ENCODE peak calls at places on chromosomes 13 and 19, in ten cellular contexts. One of them, this sample, is unnamed.

GRCh38 chr13:73870970-73871935 is 263.0 kb downstream of the KLF12 start:
- DNase-seq in tibial artery: no peak
- DNase-seq in foreskin fibroblast: peak
- DNase-seq in NCI-H1092: no peak
- DNase-seq in AG08396: peak
- DNase-seq in AG20443: peak
- DNase-seq in activated CD8-positive, alpha-beta memory T cell treated with anti-CD3 and anti-CD28 coated beads for 4 hours: no peak
- DNase-seq in CD4-positive, alpha-beta T cell: no peak
- DNase-seq in RPMI8226: no peak
- DNase-seq in Calu3: no peak
- DNase-seq in this sample: peak

GRCh38 chr13:101523732-101524131 is 71.3 kb downstream of the ITGBL1 start:
- DNase-seq in tibial artery: peak
- DNase-seq in foreskin fibroblast: peak
- DNase-seq in NCI-H1092: peak
- DNase-seq in AG08396: peak
- DNase-seq in AG20443: peak
- DNase-seq in activated CD8-positive, alpha-beta memory T cell treated with anti-CD3 and anti-CD28 coated beads for 4 hours: no peak
- DNase-seq in CD4-positive, alpha-beta T cell: no peak
- DNase-seq in RPMI8226: no peak
- DNase-seq in Calu3: no peak
- DNase-seq in this sample: peak

GRCh38 chr13:93298741-93299140 is 72.1 kb downstream of the GPC6 start:
- DNase-seq in tibial artery: no peak
- DNase-seq in foreskin fibroblast: peak
- DNase-seq in NCI-H1092: no peak
- DNase-seq in AG08396: no peak
- DNase-seq in AG20443: peak
- DNase-seq in activated CD8-positive, alpha-beta memory T cell treated with anti-CD3 and anti-CD28 coated beads for 4 hours: no peak
- DNase-seq in CD4-positive, alpha-beta T cell: no peak
- DNase-seq in RPMI8226: no peak
- DNase-seq in Calu3: no peak
- DNase-seq in this sample: no peak

GRCh38 chr13:35157143-35157755 is 215.2 kb downstream of the NBEA start:
- DNase-seq in tibial artery: no peak
- DNase-seq in foreskin fibroblast: peak
- DNase-seq in NCI-H1092: no peak
- DNase-seq in AG08396: peak
- DNase-seq in AG20443: peak
- DNase-seq in activated CD8-positive, alpha-beta memory T cell treated with anti-CD3 and anti-CD28 coated beads for 4 hours: no peak
- DNase-seq in CD4-positive, alpha-beta T cell: no peak
- DNase-seq in RPMI8226: peak
- DNase-seq in Calu3: peak
- DNase-seq in this sample: peak

GRCh38 chr19:49056101-49056901 is 1.2 kb downstream of the CGB7 start:
- DNase-seq in tibial artery: peak
- DNase-seq in foreskin fibroblast: no peak
- DNase-seq in NCI-H1092: no peak
- DNase-seq in AG08396: peak
- DNase-seq in AG20443: peak
- DNase-seq in activated CD8-positive, alpha-beta memory T cell treated with anti-CD3 and anti-CD28 coated beads for 4 hours: no peak
- DNase-seq in CD4-positive, alpha-beta T cell: peak
- DNase-seq in RPMI8226: peak
- DNase-seq in Calu3: peak
- DNase-seq in this sample: peak

GRCh38 chr13:44971656-44972595 is 17.3 kb downstream of the NUFIP1 start:
- DNase-seq in tibial artery: no peak
- DNase-seq in foreskin fibroblast: no peak
- DNase-seq in NCI-H1092: no peak
- DNase-seq in AG08396: no peak
- DNase-seq in AG20443: no peak
- DNase-seq in activated CD8-positive, alpha-beta memory T cell treated with anti-CD3 and anti-CD28 coated beads for 4 hours: no peak
- DNase-seq in CD4-positive, alpha-beta T cell: no peak
- DNase-seq in RPMI8226: no peak
- DNase-seq in Calu3: no peak
- DNase-seq in this sample: no peak

GRCh38 chr13:44303681-44304432 is 69.8 kb upstream of the SERP2 start:
- DNase-seq in tibial artery: peak
- DNase-seq in foreskin fibroblast: no peak
- DNase-seq in NCI-H1092: peak
- DNase-seq in AG08396: no peak
- DNase-seq in AG20443: no peak
- DNase-seq in activated CD8-positive, alpha-beta memory T cell treated with anti-CD3 and anti-CD28 coated beads for 4 hours: no peak
- DNase-seq in CD4-positive, alpha-beta T cell: no peak
- DNase-seq in RPMI8226: no peak
- DNase-seq in Calu3: no peak
- DNase-seq in this sample: no peak

GRCh38 chr19:10863107-10863700 is 8.1 kb upstream of the CARM1 start:
- DNase-seq in tibial artery: peak
- DNase-seq in foreskin fibroblast: no peak
- DNase-seq in NCI-H1092: no peak
- DNase-seq in AG08396: no peak
- DNase-seq in AG20443: peak
- DNase-seq in activated CD8-positive, alpha-beta memory T cell treated with anti-CD3 and anti-CD28 coated beads for 4 hours: no peak
- DNase-seq in CD4-positive, alpha-beta T cell: no peak
- DNase-seq in RPMI8226: no peak
- DNase-seq in Calu3: peak
- DNase-seq in this sample: peak

GRCh38 chr13:28408235-28408848 is 86.6 kb downstream of the FLT1 start:
- DNase-seq in tibial artery: no peak
- DNase-seq in foreskin fibroblast: no peak
- DNase-seq in NCI-H1092: no peak
- DNase-seq in AG08396: no peak
- DNase-seq in AG20443: no peak
- DNase-seq in activated CD8-positive, alpha-beta memory T cell treated with anti-CD3 and anti-CD28 coated beads for 4 hours: no peak
- DNase-seq in CD4-positive, alpha-beta T cell: no peak
- DNase-seq in RPMI8226: no peak
- DNase-seq in Calu3: no peak
- DNase-seq in this sample: no peak

This sample was measured in hepatic stellate cell.